ENCODE peak calls at places on chromosome 3, in six cellular contexts. O is fibroblast of villous mesenchyme, N is HCT116, Z is fibroblast of mammary gland, V is HFF-Myc, S is cardiac muscle cell. J is an unnamed sample.

GRCh38 chr3:147651107-147651506 is 241.9 kb downstream of the ZIC1 start:
- DNase-seq in N (no peak), Z (peak), S (peak), O (no peak), V (no peak), J (no peak)

GRCh38 chr3:187064210-187065115 is 74.8 kb downstream of the RPL39L start:
- DNase-seq in S (no peak), N (no peak), O (peak), Z (peak), V (peak), J (no peak)

GRCh38 chr3:53232641-53233377 is 23.0 kb downstream of the TKT start:
- DNase-seq in V (no peak), O (no peak), S (no peak), N (no peak), Z (no peak), J (no peak)

GRCh38 chr3:170436697-170437096 is 18.0 kb downstream of the CLDN11 start:
- DNase-seq in Z (no peak), S (no peak), N (no peak), O (no peak), V (no peak), J (no peak)

GRCh38 chr3:111285188-111285547 is 213.6 kb downstream of the NECTIN3 start:
- DNase-seq in O (no peak), Z (no peak), N (no peak), S (no peak), V (no peak), J (no peak)

GRCh38 chr3:177618873-177619771 is 421.8 kb upstream of the TBL1XR1 start:
- DNase-seq in Z (peak), N (no peak), O (peak), S (no peak), V (no peak), J (no peak)

GRCh38 chr3:152100491-152101086 is 168.1 kb upstream of the MBNL1 start:
- DNase-seq in V (no peak), Z (no peak), S (no peak), O (peak), N (no peak), J (no peak)

GRCh38 chr3:177905173-177905894 is 630.9 kb upstream of the KCNMB2 start:
- DNase-seq in V (peak), Z (peak), O (peak), S (no peak), N (no peak), J (peak)

GRCh38 chr3:178001670-178002101 is 534.5 kb upstream of the KCNMB2 start:
- DNase-seq in S (no peak), V (no peak), Z (no peak), N (no peak), O (peak), J (no peak)

GRCh38 chr3:119810018-119810435 is 28.1 kb downstream of the NR1I2 start:
- DNase-seq in V (peak), S (peak), Z (peak), N (no peak), O (peak), J (no peak)

GRCh38 chr3:135034291-135034768 is 239.3 kb downstream of the EPHB1 start:
- DNase-seq in N (no peak), O (no peak), S (no peak), Z (no peak), V (no peak), J (no peak)

GRCh38 chr3:163811996-163812395 is 1266.3 kb downstream of the SI start:
- DNase-seq in Z (no peak), N (no peak), V (no peak), O (no peak), S (no peak), J (no peak)

GRCh38 chr3:118838871-118839270 is 195.8 kb downstream of the IGSF11 start:
- DNase-seq in Z (no peak), S (no peak), O (no peak), V (no peak), N (no peak), J (no peak)

GRCh38 chr3:195549931-195550519 is 6.9 kb upstream of the PPP1R2 start:
- DNase-seq in Z (no peak), S (no peak), V (no peak), O (peak), N (no peak), J (no peak)

GRCh38 chr3:79018671-79019136 is 749.1 kb downstream of the ROBO1 start:
- DNase-seq in S (peak), O (peak), V (no peak), Z (peak), N (no peak), J (no peak)

GRCh38 chr3:174355505-174355904 is 503.6 kb upstream of the NAALADL2 start:
- DNase-seq in N (peak), S (no peak), Z (peak), V (no peak), O (peak), J (no peak)

GRCh38 chr3:17136251-17136721 is 251.5 kb downstream of the PLCL2 start:
- DNase-seq in S (peak), N (no peak), Z (no peak), O (no peak), V (no peak), J (no peak)

GRCh38 chr3:94173667-94174434 is 111.0 kb downstream of the NSUN3 start:
- DNase-seq in N (no peak), O (no peak), S (no peak), Z (no peak), V (no peak), J (no peak)

GRCh38 chr3:181250714-181251113 is 261.2 kb upstream of the DNAJC19 start:
- DNase-seq in N (no peak), S (peak), Z (no peak), O (no peak), V (no peak), J (no peak)

GRCh38 chr3:22306454-22306853 is 555.4 kb upstream of the ZNF385D start:
- DNase-seq in S (no peak), O (no peak), Z (no peak), V (no peak), N (no peak), J (no peak)

GRCh38 chr3:81602781-81603180 is 158.7 kb downstream of the GBE1 start:
- DNase-seq in O (peak), N (no peak), V (no peak), Z (peak), S (no peak), J (no peak)

GRCh38 chr3:190862209-190863118 is at the start of gene GMNC:
- DNase-seq in S (peak), O (peak), Z (peak), N (peak), V (peak), J (no peak)

GRCh38 chr3:101865751-101866509 is 16.6 kb downstream of the NFKBIZ start:
- DNase-seq in V (no peak), S (no peak), N (peak), Z (no peak), O (peak), J (no peak)

GRCh38 chr3:142077155-142077858 is 72.0 kb downstream of the TFDP2 start:
- DNase-seq in S (no peak), N (no peak), O (no peak), Z (no peak), V (no peak), J (no peak)

GRCh38 chr3:141399979-141400971 is 32.0 kb downstream of the ZBTB38 start:
- DNase-seq in V (no peak), O (peak), N (no peak), Z (no peak), S (peak), J (no peak)

GRCh38 chr3:23324745-23325144 is 121.6 kb downstream of the UBE2E2 start:
- DNase-seq in O (peak), S (no peak), Z (peak), V (peak), N (no peak), J (no peak)

GRCh38 chr3:116020989-116021388 is 397.7 kb downstream of the GAP43 start:
- DNase-seq in Z (no peak), O (peak), N (no peak), S (no peak), V (no peak), J (no peak)

GRCh38 chr3:37558580-37558979 is 303.1 kb upstream of the CTDSPL start:
- DNase-seq in S (no peak), V (no peak), O (no peak), Z (no peak), N (no peak), J (no peak)

GRCh38 chr3:32106929-32107362 is 526 bp downstream of the GPD1L start:
- DNase-seq in V (no peak), S (no peak), O (peak), Z (no peak), N (no peak), J (no peak)

GRCh38 chr3:134009345-134010000 is 20.3 kb downstream of the SLCO2A1 start:
- DNase-seq in V (no peak), Z (peak), N (no peak), S (no peak), O (no peak), J (no peak)

DNA sequence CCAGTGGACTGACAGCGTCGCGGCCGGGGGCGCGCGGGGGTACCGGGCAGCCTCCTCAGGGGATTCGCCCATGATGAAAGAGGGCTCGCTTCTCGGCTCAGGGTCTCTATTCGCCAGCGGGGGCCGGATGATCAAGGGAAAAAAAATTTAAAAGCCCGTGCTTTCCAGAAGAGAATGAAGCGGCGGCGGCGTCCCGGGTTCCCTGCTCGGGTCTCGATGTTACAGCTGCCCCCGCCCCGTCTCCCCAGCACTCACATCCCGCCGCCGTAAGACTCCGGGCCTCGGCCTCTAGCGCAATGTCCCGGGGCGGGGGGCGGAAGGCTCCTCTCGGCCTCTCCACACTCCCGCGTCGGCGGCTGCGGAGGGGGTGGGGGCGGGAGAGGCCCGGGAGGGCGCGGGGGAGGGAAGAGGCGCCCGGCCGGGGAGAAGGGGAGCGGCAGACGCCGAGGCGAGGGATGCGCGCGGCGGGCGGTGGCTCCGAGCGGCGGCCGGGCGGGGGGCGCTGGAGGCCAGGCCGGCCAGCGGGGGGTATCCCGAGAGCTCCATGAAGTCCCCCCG is 4.4 kb downstream of the PTH1R start:
- DNase-seq in V (no peak), N (no peak), S (peak), Z (no peak), O (peak), J (no peak)
- H3K4me3 ChIP-seq in V (peak), N (no peak), S (peak), Z (peak), O (peak), J (peak)

GRCh38 chr3:13123765-13124164 is 50.5 kb upstream of the IQSEC1 start:
- DNase-seq in S (no peak), Z (no peak), V (no peak), N (no peak), O (no peak), J (no peak)
- TF ChIP-seq CTCF in S (no peak), Z (no peak), V (no peak), N (no peak), O (no peak), J (no peak)

DNA sequence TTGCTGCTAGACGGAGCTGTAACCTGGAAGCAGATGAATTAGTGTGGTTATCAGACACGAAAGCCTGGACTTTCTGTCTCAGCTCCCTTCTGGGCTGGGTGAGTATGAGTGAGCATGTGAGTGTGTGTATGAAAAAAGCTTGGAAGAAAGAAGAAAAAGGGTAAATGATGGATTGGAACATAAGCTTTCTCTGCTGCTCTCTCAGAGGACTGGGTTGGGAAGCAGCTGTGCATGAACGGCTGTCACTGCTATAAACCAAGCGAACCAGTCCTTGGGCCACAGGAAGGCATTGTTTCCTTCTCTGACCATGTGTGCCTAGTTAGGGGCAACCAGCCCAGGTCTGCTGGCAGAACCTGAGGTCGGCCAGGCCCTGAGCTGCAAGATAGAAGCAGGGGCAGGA is 37.0 kb downstream of the UMPS start:
- DNase-seq in V (no peak), Z (no peak), O (no peak), S (no peak), N (no peak), J (no peak)
- H3K4me3 ChIP-seq in V (no peak), Z (no peak), O (no peak), S (no peak), N (no peak), J (no peak)

GRCh38 chr3:100334340-100335136 is at the start of gene NIT2:
- DNase-seq in Z (peak), N (peak), O (peak), V (peak), S (peak), J (no peak)
- TF ChIP-seq CTCF in Z (no peak), N (no peak), O (no peak), V (no peak), S (no peak), J (no peak)

GRCh38 chr3:194470615-194471014 is 16.2 kb downstream of the ATP13A3 start:
- DNase-seq in O (no peak), N (no peak), S (no peak), V (no peak), Z (no peak), J (no peak)
- H3K4me3 ChIP-seq in O (no peak), N (no peak), S (no peak), V (no peak), Z (no peak), J (no peak)